ENCODE peak calls at places on chromosomes 3 and 15, in six cellular contexts. L is activated CD4-positive, alpha-beta T cell treated with anti-CD3 and anti-CD28 coated beads, Interleukin-2, amount 50 U/mL, for 48 hours; W is stimulated activated CD8-positive, alpha-beta memory T cell treated with anti-CD3 and anti-CD28 coated beads, Interleukin-12 subunit alpha, Interleukin-12 subunit beta, amount 100 ng/mL, for 1 hour; D is naive thymus-derived CD4-positive, alpha-beta T cell; G is tibial artery; V is KBM-7. I is an unnamed sample.
A peak's percentile ranks its signal among the peaks of the same experiment; 100 is the strongest.

GRCh38 chr15:69952210-69952555 is 145.5 kb downstream of the TLE3 start:
- DNase-seq in L (no peak), W (no peak), D (no peak), G (no peak), V (no peak), I (no peak)

GRCh38 chr3:54550216-54550977 is 377.5 kb downstream of the LRTM1 start:
- DNase-seq in L (no peak), W (no peak), D (no peak), G (no peak), V (no peak), I (no peak)

GRCh38 chr15:63466378-63467192 is 37.8 kb upstream of the USP3 start:
- DNase-seq in L (peak; percentile 41), W (peak; percentile 35), D (peak; percentile 80), G (no peak), V (peak; percentile 93), I (peak; percentile 46)

GRCh38 chr3:193859195-193859594 is 266.2 kb downstream of the OPA1 start:
- DNase-seq in L (no peak), W (no peak), D (no peak), G (no peak), V (no peak), I (no peak)

GRCh38 chr3:60854762-60855161 is 396.5 kb downstream of the FHIT start:
- DNase-seq in L (no peak), W (no peak), D (no peak), G (no peak), V (no peak), I (no peak)

GRCh38 chr15:70495988-70496387 is 267.4 kb downstream of the UACA start:
- DNase-seq in L (no peak), W (no peak), D (no peak), G (no peak), V (no peak), I (no peak)

GRCh38 chr3:134291300-134292254 is 40.9 kb upstream of the RYK start:
- DNase-seq in L (no peak), W (no peak), D (no peak), G (peak; percentile 87), V (no peak), I (no peak)

GRCh38 chr15:33963831-33964664 is 4.2 kb upstream of the CHRM5 start:
- DNase-seq in L (no peak), W (no peak), D (no peak), G (no peak), V (peak; percentile 30), I (no peak)

GRCh38 chr15:66456211-66456610 is 41.4 kb downstream of the SNAPC5 start:
- DNase-seq in L (peak; percentile 16), W (no peak), D (no peak), G (no peak), V (no peak), I (no peak)

GRCh38 chr3:62332771-62333381 is 40.5 kb downstream of the FEZF2 start:
- DNase-seq in L (no peak), W (no peak), D (no peak), G (no peak), V (peak; percentile 6), I (no peak)

GRCh38 chr15:70426065-70426821 is 328.5 kb upstream of the TLE3 start:
- DNase-seq in L (no peak), W (no peak), D (no peak), G (no peak), V (no peak), I (no peak)

GRCh38 chr3:35216501-35217266 is 422.6 kb upstream of the ARPP21 start:
- DNase-seq in L (no peak), W (no peak), D (no peak), G (no peak), V (no peak), I (no peak)

GRCh38 chr15:99566157-99566900 is 545 bp downstream of the MEF2A start:
- DNase-seq in L (peak; percentile 29), W (no peak), D (peak; percentile 5), G (peak; percentile 74), V (peak; percentile 48), I (no peak)

GRCh38 chr3:122562923-122563716 is 980 bp downstream of the PARP9 start:
- DNase-seq in L (no peak), W (no peak), D (no peak), G (no peak), V (no peak), I (no peak)

GRCh38 chr15:79933245-79933644 is 36.4 kb upstream of the MTHFS start:
- DNase-seq in L (no peak), W (no peak), D (no peak), G (no peak), V (no peak), I (no peak)

GRCh38 chr15:67049351-67050044 is 15.9 kb upstream of the SMAD3 start:
- DNase-seq in L (no peak), W (no peak), D (no peak), G (peak; percentile 77), V (no peak), I (no peak)

GRCh38 chr3:172197344-172197743 is 158.0 kb downstream of the FNDC3B start:
- DNase-seq in L (no peak), W (no peak), D (no peak), G (no peak), V (no peak), I (no peak)

GRCh38 chr3:9230596-9230995 is 18.9 kb downstream of the SRGAP3 start:
- DNase-seq in L (no peak), W (no peak), D (no peak), G (no peak), V (no peak), I (no peak)

GRCh38 chr15:70196314-70197291 is 98.9 kb upstream of the TLE3 start:
- DNase-seq in L (peak; percentile 62), W (peak; percentile 22), D (no peak), G (peak; percentile 88), V (peak; percentile 69), I (no peak)

GRCh38 chr15:42010434-42010833 is 10.4 kb downstream of the PLA2G4E start:
- DNase-seq in L (no peak), W (no peak), D (no peak), G (no peak), V (no peak), I (no peak)

GRCh38 chr3:48406443-48407431 is 23.1 kb downstream of the PLXNB1 start:
- DNase-seq in L (peak; percentile 1), W (no peak), D (no peak), G (peak; percentile 63), V (no peak), I (no peak)